ENCODE peak calls at places on chromosomes 12 and 14, in four cellular contexts. J is GM23248, H is SK-N-SH, W is lower lobe of right lung. D is an unnamed sample. For H3K4me1, the result is how much of the 10 kb centered on the place peaks cover.

GRCh38 chr12:107435520-107435919 is 250.1 kb upstream of the PWP1 start:
- DNase-seq in J (peak), H (no peak), W (no peak), D (no peak)

GRCh38 chr12:80837342-80837978 is 100.3 kb downstream of the LIN7A start:
- DNase-seq in J (peak), H (peak), W (no peak), D (no peak)

GRCh38 chr14:38254565-38255407 is 1.1 kb downstream of the CLEC14A start:
- DNase-seq in J (peak), H (no peak), W (no peak), D (peak)

GRCh38 chr14:39740454-39740853 is 308.2 kb upstream of the FBXO33 start:
- DNase-seq in J (no peak), H (no peak), W (no peak), D (no peak)

GRCh38 chr12:92130999-92131398 is 14.6 kb downstream of the BTG1 start:
- DNase-seq in J (no peak), H (no peak), W (no peak), D (no peak)

GRCh38 chr12:49899921-49900320 is 3.8 kb downstream of the FAIM2 start:
- DNase-seq in J (no peak), H (no peak), W (no peak), D (peak)

GRCh38 chr14:86055512-86055911 is 525.6 kb downstream of the FLRT2 start:
- DNase-seq in J (no peak), H (no peak), W (no peak), D (no peak)

GRCh38 chr12:42097971-42098370 is 46.7 kb downstream of the GXYLT1 start:
- DNase-seq in J (no peak), H (no peak), W (no peak), D (no peak)

GRCh38 chr14:88044782-88045446 is 40.0 kb downstream of the GPR65 start:
- DNase-seq in J (no peak), H (no peak), W (no peak), D (no peak)

GRCh38 chr12:65123435-65124063 is 2.4 kb upstream of the WIF1 start:
- DNase-seq in J (peak), H (peak), W (no peak), D (no peak)

GRCh38 chr12:100539209-100539608 is 34.3 kb upstream of the GAS2L3 start:
- DNase-seq in J (peak), H (no peak), W (no peak), D (no peak)

GRCh38 chr12:68319988-68320623 is 12.1 kb downstream of the MDM1 start:
- DNase-seq in J (peak), H (no peak), W (no peak), D (no peak)

GRCh38 chr12:125861299-125862281 is 796.4 kb downstream of the AACS start:
- DNase-seq in J (no peak), H (peak), W (peak), D (peak)

GRCh38 chr12:50642755-50643154 is 121.1 kb upstream of the ATF1 start:
- DNase-seq in J (no peak), H (no peak), W (no peak), D (no peak)

GRCh38 chr12:130633771-130634170 is 82.3 kb downstream of the RIMBP2 start:
- DNase-seq in J (no peak), H (peak), W (no peak), D (no peak)

GRCh38 chr14:88385212-88386101 is at the start of gene SPATA7:
- DNase-seq in J (peak), H (peak), W (peak), D (peak)

GRCh38 chr12:27388650-27389049 is 56.0 kb downstream of the BMAL2 start:
- DNase-seq in J (no peak), H (no peak), W (no peak), D (no peak)

GRCh38 chr14:102248121-102248520 is 56.8 kb downstream of the MOK start:
- DNase-seq in J (no peak), H (no peak), W (no peak), D (no peak)

GRCh38 chr14:101219896-101220703 is 316.6 kb upstream of the RTL1 start:
- DNase-seq in J (no peak), H (no peak), W (no peak), D (peak)

GRCh38 chr12:3279832-3280231 is 202.7 kb downstream of the TSPAN9 start:
- DNase-seq in J (no peak), H (no peak), W (no peak), D (no peak)
- H3K4me1 ChIP-seq in J (under half), H (under half), W (under half), D (under half)

GRCh38 chr14:61474671-61475070 is 153.3 kb downstream of the PRKCH start:
- DNase-seq in J (no peak), H (no peak), W (no peak), D (no peak)
- H3K4me3 ChIP-seq in J (no peak), H (no peak), W (no peak), D (no peak)

GRCh38 chr14:90426663-90427062 is 29.8 kb downstream of the CALM1 start:
- DNase-seq in J (peak), H (peak), W (no peak), D (peak)
- H3K4me1 ChIP-seq in J (under half), H (under half), W (under half), D (under half)

DNA sequence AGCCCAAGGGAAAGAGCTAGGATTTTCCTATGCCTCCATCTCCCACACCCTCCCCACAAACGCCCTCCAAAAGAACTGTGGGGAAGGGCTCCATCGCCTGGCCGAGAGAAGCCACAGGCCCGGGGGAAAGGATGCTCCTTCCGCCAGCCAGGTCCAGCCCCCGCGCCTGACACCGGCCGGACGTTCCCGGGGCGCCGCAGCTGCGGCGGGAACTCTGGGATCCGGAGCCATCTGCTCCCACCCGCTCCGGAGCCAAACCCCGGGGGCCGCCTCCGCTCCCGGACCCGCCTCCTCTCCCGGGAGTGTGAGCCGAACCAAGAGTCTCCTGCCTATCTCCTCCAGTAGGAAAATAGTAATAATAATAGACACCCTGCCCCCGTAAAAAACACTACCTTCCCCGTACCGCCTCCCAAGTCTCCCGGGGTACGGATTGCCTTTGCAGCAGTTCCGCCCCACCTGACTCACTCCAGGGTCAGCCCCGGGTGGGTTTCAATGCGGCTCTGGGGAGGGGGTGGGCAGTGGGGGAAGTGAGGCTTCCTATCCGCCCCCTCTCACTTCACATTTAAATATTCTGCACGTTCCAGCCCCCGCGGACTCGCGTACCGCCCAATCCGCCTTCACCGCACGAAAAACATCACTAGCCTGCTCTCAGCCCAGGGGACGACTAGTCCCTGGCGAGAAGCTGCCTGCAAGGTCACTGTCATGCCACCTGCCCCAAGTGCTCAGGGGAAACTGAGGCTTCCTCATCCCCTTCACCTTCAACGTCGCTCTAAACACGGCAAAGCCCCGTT is 2.4 kb downstream of the AGAP2 start:
- DNase-seq in J (peak), H (peak), W (no peak), D (no peak)
- H3K4me3 ChIP-seq in J (peak), H (peak), W (peak), D (no peak)

GRCh38 chr12:15726029-15726756 is 63.0 kb downstream of the EPS8 start:
- DNase-seq in J (peak), H (no peak), W (no peak), D (no peak)
- H3K4me1 ChIP-seq in J (half or more), H (under half), W (under half), D (under half)

DNA sequence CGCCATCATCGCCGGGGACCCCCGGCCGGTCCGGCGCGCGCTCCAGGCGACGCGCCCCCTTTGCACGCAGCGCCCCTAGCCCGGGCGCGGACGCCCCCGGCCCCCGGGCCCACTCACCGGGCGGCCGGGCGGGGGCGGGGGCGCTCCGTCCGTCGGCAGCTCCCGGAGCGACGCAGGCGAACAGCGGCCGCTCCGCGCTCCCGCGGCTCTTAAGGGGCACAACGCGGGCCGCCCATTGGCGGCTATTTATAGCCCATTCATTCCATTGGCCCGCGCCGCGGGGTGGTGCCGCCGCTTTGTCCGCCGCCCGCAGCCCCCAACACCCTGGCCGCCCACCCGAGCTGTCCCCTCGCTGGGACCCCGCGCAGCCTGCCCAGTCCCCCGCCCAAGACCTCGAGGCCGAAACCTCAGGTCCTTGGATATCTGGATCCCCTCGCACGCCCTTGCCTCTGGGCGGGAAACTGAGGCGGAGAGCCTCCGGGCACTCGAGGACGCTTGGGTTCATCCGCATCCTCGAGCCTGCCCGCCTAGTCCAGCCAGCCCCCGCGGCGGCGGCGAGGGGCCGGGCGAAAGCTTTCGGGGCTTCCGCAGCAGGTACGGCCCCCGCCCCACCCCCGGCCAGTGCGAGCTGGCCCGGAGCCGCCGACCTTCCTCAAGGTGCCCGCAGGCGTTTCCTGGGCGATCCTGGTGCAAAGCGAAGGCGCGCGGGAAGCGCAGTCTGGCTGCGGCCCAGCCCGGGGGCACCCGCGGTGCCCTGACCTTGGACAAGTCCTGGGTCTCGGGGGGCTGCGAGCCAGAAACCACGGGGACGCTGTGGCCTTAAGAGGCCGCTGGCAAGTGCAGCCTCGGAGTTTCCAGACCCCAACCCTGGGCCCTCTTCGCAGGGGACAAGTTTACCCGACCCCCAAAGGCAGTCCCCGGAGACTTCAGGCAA is at the start of gene CKB:
- DNase-seq in J (peak), H (peak), W (peak), D (peak)
- H3K4me3 ChIP-seq in J (peak), H (peak), W (peak), D (peak)

DNA sequence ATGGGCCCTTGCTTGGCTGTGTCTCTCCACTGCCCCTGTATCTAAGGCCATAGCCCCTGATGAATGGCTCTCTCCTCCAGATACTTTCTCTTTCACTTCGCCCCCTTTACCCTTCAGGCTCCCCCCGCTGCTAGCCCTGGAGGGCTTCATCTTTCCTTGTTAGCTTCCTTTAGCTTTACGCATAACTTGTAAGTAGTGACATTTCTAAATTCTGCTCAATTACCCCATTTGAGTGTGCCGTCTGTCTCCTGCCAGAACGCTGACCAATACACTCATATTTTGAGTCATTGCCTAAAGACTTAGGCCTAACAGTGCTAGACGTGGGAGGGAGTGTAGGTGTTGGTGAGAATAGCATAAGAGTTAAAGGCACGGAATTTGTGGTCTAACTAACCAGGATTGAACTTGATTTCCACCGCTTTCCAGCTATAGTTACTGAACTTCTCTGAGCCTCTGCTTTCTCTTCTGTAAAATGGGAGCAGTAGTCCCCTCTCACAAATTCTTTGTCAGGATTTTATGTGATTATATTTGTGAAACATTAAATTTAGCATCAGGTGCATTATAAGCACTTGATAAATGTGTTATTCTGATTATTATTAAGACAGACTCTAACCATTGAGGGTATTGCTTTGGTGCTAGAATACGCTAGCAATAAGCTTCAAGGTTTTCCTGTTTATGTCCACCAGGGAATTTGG is 129.3 kb downstream of the ZFP36L1 start:
- DNase-seq in J (peak), H (no peak), W (no peak), D (no peak)
- H3K4me1 ChIP-seq in J (half or more), H (under half), W (half or more), D (under half)

GRCh38 chr14:103628221-103628683 is 759 bp upstream of the KLC1 start:
- DNase-seq in J (peak), H (peak), W (peak), D (peak)

GRCh38 chr14:103628684-103629502 is at the start of gene KLC1:
- DNase-seq in J (peak), H (peak), W (peak), D (peak)

GRCh38 chr14:103625361-103626095 is 3.5 kb upstream of the KLC1 start:
- DNase-seq in J (no peak), H (no peak), W (no peak), D (no peak)

GRCh38 chr14:103626150-103626850 is 2.7 kb upstream of the KLC1 start:
- DNase-seq in J (peak), H (no peak), W (no peak), D (no peak)

DNA sequence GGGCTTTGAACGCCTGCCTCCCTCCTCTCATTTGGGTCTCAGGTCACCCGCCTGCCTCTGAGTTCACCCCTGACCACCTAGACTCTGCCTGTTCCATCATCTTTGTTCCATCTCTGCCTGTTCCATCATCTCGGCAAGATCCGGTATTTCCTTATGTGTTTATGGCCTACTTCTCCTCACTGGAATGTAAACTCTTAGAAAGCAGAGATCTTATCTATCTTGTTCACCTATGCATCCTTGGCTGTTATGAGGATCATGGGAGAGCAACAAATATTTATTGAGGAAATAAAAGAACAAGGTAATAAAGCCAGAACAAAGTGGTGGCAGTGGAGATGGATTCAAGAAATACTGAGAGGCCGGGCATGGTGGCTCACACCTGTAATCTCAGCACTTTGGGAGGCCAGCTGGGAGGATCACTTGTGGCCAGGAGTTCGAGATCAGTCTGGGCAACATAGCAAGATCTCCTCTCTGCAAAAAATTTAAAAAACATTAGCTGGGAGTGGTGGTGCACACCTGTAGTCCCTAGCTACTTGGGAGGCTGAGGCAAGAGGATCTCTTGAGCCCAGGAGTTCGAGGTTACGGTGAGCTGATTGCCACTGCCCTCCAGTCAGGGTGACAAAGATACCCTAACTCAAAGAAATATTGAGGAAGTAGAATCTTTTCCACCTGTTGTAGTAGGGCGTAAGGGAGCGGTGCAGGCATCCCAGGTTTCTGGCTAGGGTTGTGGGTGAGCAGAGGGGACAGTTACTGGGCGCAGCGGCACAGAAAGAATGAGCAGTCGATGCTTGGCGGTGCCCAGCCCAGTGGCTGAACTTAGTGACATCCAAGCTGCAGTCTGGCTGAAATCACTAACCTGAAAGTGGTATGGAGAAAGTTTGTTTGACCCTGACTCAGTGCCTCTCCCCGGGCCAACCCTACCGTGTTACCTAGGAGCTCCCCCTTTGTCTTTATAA is 1.7 kb upstream of the KLC1 start:
- DNase-seq in J (no peak), H (no peak), W (no peak), D (no peak)
- H3K4me3 ChIP-seq in J (no peak), H (no peak), W (no peak), D (no peak)

GRCh38 chr14:65604535-65604934 is 192.0 kb downstream of the FUT8 start:
- DNase-seq in J (no peak), H (no peak), W (no peak), D (no peak)
- H3K4me1 ChIP-seq in J (under half), H (under half), W (under half), D (under half)

DNA sequence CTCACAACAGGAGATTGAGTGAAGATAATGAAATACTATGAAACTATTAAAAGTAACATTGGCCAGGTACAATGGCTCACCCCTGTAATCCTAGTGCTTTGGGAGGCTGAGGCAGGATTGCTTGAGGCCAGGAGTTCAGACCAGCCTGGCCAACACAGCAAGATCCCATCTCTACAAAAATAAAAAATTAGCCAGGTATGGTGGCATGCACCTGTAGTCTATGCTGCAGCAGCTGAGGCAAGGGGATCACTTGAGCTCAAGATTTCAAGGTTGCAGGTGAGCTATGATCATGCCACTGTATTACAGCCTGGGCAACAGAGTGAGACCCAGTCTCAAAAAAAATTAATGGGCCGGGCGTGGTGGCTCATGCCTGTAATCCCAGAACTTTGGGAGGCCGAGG is 14.9 kb downstream of the RAD9B start:
- DNase-seq in J (no peak), H (no peak), W (no peak), D (no peak)
- H3K4me3 ChIP-seq in J (no peak), H (no peak), W (no peak), D (no peak)

D was measured in aorta.